ENCODE peak calls at places on chromosomes 11 and 22, in four cellular contexts. Z is body of pancreas, U is endothelial cell of umbilical vein, V is prostate gland. F is an unnamed sample.
A peak's percentile ranks its signal among the peaks of the same experiment; 100 is the strongest.

GRCh38 chr11:75450826-75451783 is 18.1 kb upstream of the KLHL35 start:
- DNase-seq in Z (no peak), U (no peak), V (no peak), F (no peak)

GRCh38 chr11:80362578-80362977 is 921.7 kb upstream of the TENM4 start:
- DNase-seq in Z (no peak), U (no peak), V (no peak), F (no peak)

GRCh38 chr11:3120071-3120792 is 44.9 kb downstream of the OSBPL5 start:
- DNase-seq in Z (no peak), U (no peak), V (no peak), F (no peak)

GRCh38 chr22:23071163-23072034 is 1.1 kb downstream of the GNAZ start:
- DNase-seq in Z (no peak), U (no peak), V (no peak), F (no peak)

GRCh38 chr11:8192896-8193209 is 24.0 kb upstream of the RIC3 start:
- DNase-seq in Z (no peak), U (no peak), V (no peak), F (no peak)

GRCh38 chr11:13784441-13784840 is 116.0 kb downstream of the FAR1 start:
- DNase-seq in Z (no peak), U (no peak), V (no peak), F (no peak)

GRCh38 chr11:6468712-6469495 is 4.8 kb downstream of the TRIM3 start:
- DNase-seq in Z (peak; percentile 69), U (peak; percentile 97), V (peak; percentile 42), F (peak; percentile 97)

GRCh38 chr11:61294717-61295595 is at the start of gene VWCE:
- DNase-seq in Z (peak; percentile 47), U (peak; percentile 56), V (peak; percentile 26), F (peak; percentile 49)

GRCh38 chr22:30268331-30268730 is 1.7 kb upstream of the OSM start:
- DNase-seq in Z (no peak), U (no peak), V (no peak), F (no peak)

GRCh38 chr22:42473484-42474193 is 41.4 kb upstream of the NFAM1 start:
- DNase-seq in Z (no peak), U (peak; percentile 56), V (peak; percentile 41), F (peak; percentile 24)

GRCh38 chr11:75273331-75273988 is 32.9 kb downstream of the TPBGL start:
- DNase-seq in Z (peak; percentile 3), U (no peak), V (no peak), F (no peak)

GRCh38 chr11:2996976-2997375 is 4.8 kb upstream of the NAP1L4 start:
- DNase-seq in Z (no peak), U (no peak), V (no peak), F (no peak)

GRCh38 chr11:73137942-73138274 is 4.2 kb downstream of the FCHSD2 start:
- DNase-seq in Z (no peak), U (no peak), V (no peak), F (no peak)

GRCh38 chr11:1569251-1569780 is 2.8 kb downstream of the DUSP8 start:
- DNase-seq in Z (peak; percentile 24), U (no peak), V (no peak), F (no peak)

GRCh38 chr11:126165366-126166156 is 45.9 kb downstream of the RPUSD4 start:
- DNase-seq in Z (no peak), U (no peak), V (no peak), F (no peak)

GRCh38 chr22:46742576-46743221 is 4.6 kb upstream of the CERK start:
- DNase-seq in Z (no peak), U (no peak), V (no peak), F (no peak)
- TF ChIP-seq POLR2A in Z (no peak), U (no peak), V (no peak), F (no peak)

GRCh38 chr11:79185351-79185750 is 255.5 kb downstream of the TENM4 start:
- DNase-seq in Z (no peak), U (no peak), V (no peak), F (no peak)
- TF ChIP-seq POLR2A in Z (no peak), U (no peak), V (no peak), F (no peak)

GRCh38 chr11:118412921-118413320 is 11.5 kb downstream of the ATP5MG start:
- DNase-seq in Z (no peak), U (no peak), V (no peak), F (no peak)

GRCh38 chr11:118418770-118419169 is 17.4 kb downstream of the ATP5MG start:
- DNase-seq in Z (no peak), U (no peak), V (no peak), F (no peak)

GRCh38 chr11:118415051-118415738 is 13.8 kb downstream of the ATP5MG start:
- DNase-seq in Z (no peak), U (no peak), V (no peak), F (no peak)

GRCh38 chr11:118417801-118418200 is 16.4 kb downstream of the ATP5MG start:
- DNase-seq in Z (no peak), U (no peak), V (no peak), F (no peak)

GRCh38 chr11:118415739-118416068 is 14.3 kb downstream of the ATP5MG start:
- DNase-seq in Z (no peak), U (peak; percentile 82), V (peak; percentile 26), F (no peak)
- TF ChIP-seq POLR2A in Z (no peak), U (no peak), V (no peak), F (no peak)

DNA sequence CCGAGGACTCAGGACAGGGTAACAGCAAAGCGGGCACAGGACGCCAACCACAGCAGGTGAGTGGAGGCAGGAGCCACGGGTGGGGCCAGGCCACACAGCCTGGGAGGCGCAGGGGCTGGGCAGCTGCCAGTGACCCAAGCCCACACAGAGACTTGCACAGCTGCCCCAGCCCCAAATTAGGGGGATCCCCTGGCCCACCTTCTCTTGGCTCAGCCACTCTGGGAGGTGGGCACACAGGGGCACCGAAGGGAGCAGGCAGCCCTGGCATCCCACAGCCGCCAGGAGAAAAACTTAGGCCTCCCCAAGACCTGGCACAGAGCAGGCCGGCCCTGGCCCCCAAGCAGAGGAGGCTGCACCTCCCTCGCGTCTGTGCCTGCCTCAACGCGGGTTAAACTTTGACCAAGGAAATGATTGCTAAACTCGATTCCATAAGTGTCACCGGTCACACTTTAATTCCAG is at the start of gene SLC22A12:
- DNase-seq in Z (no peak), U (no peak), V (no peak), F (no peak)
- TF ChIP-seq POLR2A in Z (no peak), U (no peak), V (no peak), F (no peak)

F was measured in H54.